ENCODE peak calls at places on chromosomes 7 and 10, in seven cellular contexts. E is AG04450, R is esophagus muscularis mucosa, U is NB4, L is NCI-H1417 treated with DMSO at 0.1 percent for 48 hours, D is mucosa of descending colon, B is GM10248. X is an unnamed sample.

GRCh38 chr10:70899096-70899495 is 10.7 kb upstream of the PCBD1 start:
- DNase-seq in U (peak; percentile 52), E (no peak), R (no peak), L (no peak), D (no peak), B (no peak), X (no peak)

GRCh38 chr7:70788276-70788675 is 343.7 kb upstream of the GALNT17 start:
- DNase-seq in L (no peak), E (no peak), U (no peak), D (no peak), B (no peak), R (no peak), X (no peak)

GRCh38 chr7:121137580-121137979 is 149.1 kb downstream of the CPED1 start:
- DNase-seq in L (no peak), B (no peak), R (no peak), D (no peak), U (no peak), E (no peak), X (no peak)

GRCh38 chr7:32516551-32517082 is 21.3 kb downstream of the AVL9 start:
- DNase-seq in E (no peak), L (no peak), D (no peak), U (no peak), B (no peak), R (no peak), X (no peak)

GRCh38 chr10:17808971-17809841 is at the start of gene MRC1:
- DNase-seq in E (no peak), L (no peak), D (peak; percentile 46), R (no peak), B (no peak), U (no peak), X (no peak)

GRCh38 chr7:43815373-43815772 is 53.9 kb downstream of the MRPS24 start:
- DNase-seq in D (no peak), B (no peak), R (no peak), L (no peak), E (no peak), U (no peak), X (no peak)

GRCh38 chr10:92181575-92181974 is 109.3 kb downstream of the CPEB3 start:
- DNase-seq in L (no peak), U (peak; percentile 11), D (no peak), E (no peak), B (no peak), R (no peak), X (no peak)

GRCh38 chr10:44253769-44254462 is 131.0 kb downstream of the CXCL12 start:
- DNase-seq in B (no peak), R (peak; percentile 92), D (no peak), E (peak; percentile 75), U (no peak), L (no peak), X (no peak)

GRCh38 chr10:49362596-49363260 is 33.2 kb downstream of the DRGX start:
- DNase-seq in L (no peak), R (peak; percentile 86), B (peak; percentile 75), D (no peak), E (no peak), U (peak; percentile 46), X (no peak)

GRCh38 chr7:158858592-158859503 is 2.5 kb downstream of the DYNC2I1 start:
- DNase-seq in R (no peak), U (peak; percentile 40), L (no peak), D (no peak), B (no peak), E (no peak), X (no peak)

X was measured in CD8-positive, alpha-beta T cell.